ENCODE peak calls at places on chromosomes 5 and 9, in seven cellular contexts. One of them, this sample, is unnamed.

GRCh38 chr9:83056180-83056579 is 6.8 kb downstream of the RASEF start:
- DNase-seq in neural progenitor cell: no peak
- DNase-seq in GM23338: no peak
- DNase-seq in GM23248: no peak
- DNase-seq in MM.1S: no peak
- DNase-seq in HCT116: no peak
- DNase-seq in PC-3: peak
- DNase-seq in this sample: peak

GRCh38 chr5:121695307-121695706 is 156.4 kb upstream of the FTMT start:
- DNase-seq in neural progenitor cell: no peak
- DNase-seq in GM23338: no peak
- DNase-seq in GM23248: no peak
- DNase-seq in MM.1S: no peak
- DNase-seq in HCT116: no peak
- DNase-seq in PC-3: no peak
- DNase-seq in this sample: no peak

GRCh38 chr5:37641933-37642332 is 197.9 kb downstream of the GDNF start:
- DNase-seq in neural progenitor cell: no peak
- DNase-seq in GM23338: no peak
- DNase-seq in GM23248: no peak
- DNase-seq in MM.1S: no peak
- DNase-seq in HCT116: no peak
- DNase-seq in PC-3: peak
- DNase-seq in this sample: no peak

GRCh38 chr9:126704157-126704941 is 90.6 kb downstream of the LMX1B start:
- DNase-seq in neural progenitor cell: peak
- DNase-seq in GM23338: no peak
- DNase-seq in GM23248: peak
- DNase-seq in MM.1S: no peak
- DNase-seq in HCT116: peak
- DNase-seq in PC-3: peak
- DNase-seq in this sample: peak

GRCh38 chr9:91659529-91660294 is 236.1 kb upstream of the NFIL3 start:
- DNase-seq in neural progenitor cell: peak
- DNase-seq in GM23338: peak
- DNase-seq in GM23248: peak
- DNase-seq in MM.1S: no peak
- DNase-seq in HCT116: peak
- DNase-seq in PC-3: peak
- DNase-seq in this sample: peak

GRCh38 chr5:180291943-180292831 is at the start of gene MAPK9:
- DNase-seq in neural progenitor cell: peak
- DNase-seq in GM23338: peak
- DNase-seq in GM23248: peak
- DNase-seq in MM.1S: peak
- DNase-seq in HCT116: peak
- DNase-seq in PC-3: peak
- DNase-seq in this sample: peak

GRCh38 chr9:79603222-79603925 is 31.6 kb downstream of the TLE4 start:
- DNase-seq in neural progenitor cell: no peak
- DNase-seq in GM23338: no peak
- DNase-seq in GM23248: no peak
- DNase-seq in MM.1S: no peak
- DNase-seq in HCT116: no peak
- DNase-seq in PC-3: no peak
- DNase-seq in this sample: no peak

GRCh38 chr5:66307647-66308257 is 163.7 kb downstream of the SREK1 start:
- DNase-seq in neural progenitor cell: peak
- DNase-seq in GM23338: peak
- DNase-seq in GM23248: peak
- DNase-seq in MM.1S: peak
- DNase-seq in HCT116: peak
- DNase-seq in PC-3: peak
- DNase-seq in this sample: peak

GRCh38 chr9:114928092-114928491 is 2.3 kb downstream of the TNFSF8 start:
- DNase-seq in neural progenitor cell: no peak
- DNase-seq in GM23338: no peak
- DNase-seq in GM23248: no peak
- DNase-seq in MM.1S: no peak
- DNase-seq in HCT116: no peak
- DNase-seq in PC-3: no peak
- DNase-seq in this sample: no peak

GRCh38 chr5:71699233-71699632 is 19.8 kb upstream of the CARTPT start:
- DNase-seq in neural progenitor cell: no peak
- DNase-seq in GM23338: no peak
- DNase-seq in GM23248: no peak
- DNase-seq in MM.1S: no peak
- DNase-seq in HCT116: no peak
- DNase-seq in PC-3: peak
- DNase-seq in this sample: no peak

GRCh38 chr9:27184556-27185351 is 75.7 kb downstream of the TEK start:
- DNase-seq in neural progenitor cell: no peak
- DNase-seq in GM23338: no peak
- DNase-seq in GM23248: peak
- DNase-seq in MM.1S: no peak
- DNase-seq in HCT116: no peak
- DNase-seq in PC-3: no peak
- DNase-seq in this sample: no peak

GRCh38 chr5:133687212-133688051 is 75.1 kb upstream of the FSTL4 start:
- DNase-seq in neural progenitor cell: peak
- DNase-seq in GM23338: no peak
- DNase-seq in GM23248: no peak
- DNase-seq in MM.1S: no peak
- DNase-seq in HCT116: no peak
- DNase-seq in PC-3: no peak
- DNase-seq in this sample: no peak

GRCh38 chr9:137314561-137315560 is 12.8 kb upstream of the NRARP start:
- DNase-seq in neural progenitor cell: peak
- DNase-seq in GM23338: no peak
- DNase-seq in GM23248: no peak
- DNase-seq in MM.1S: no peak
- DNase-seq in HCT116: no peak
- DNase-seq in PC-3: no peak
- DNase-seq in this sample: peak

GRCh38 chr5:83839788-83840187 is 119.1 kb upstream of the HAPLN1 start:
- DNase-seq in neural progenitor cell: no peak
- DNase-seq in GM23338: no peak
- DNase-seq in GM23248: no peak
- DNase-seq in MM.1S: no peak
- DNase-seq in HCT116: no peak
- DNase-seq in PC-3: no peak
- DNase-seq in this sample: peak
- H3K27ac ChIP-seq in neural progenitor cell: no peak
- H3K27ac ChIP-seq in GM23338: no peak
- H3K27ac ChIP-seq in GM23248: no peak
- H3K27ac ChIP-seq in MM.1S: no peak
- H3K27ac ChIP-seq in HCT116: no peak
- H3K27ac ChIP-seq in PC-3: no peak
- H3K27ac ChIP-seq in this sample: peak

GRCh38 chr5:173497685-173498084 is 118.8 kb downstream of the BOD1 start:
- DNase-seq in neural progenitor cell: no peak
- DNase-seq in GM23338: no peak
- DNase-seq in GM23248: no peak
- DNase-seq in MM.1S: no peak
- DNase-seq in HCT116: no peak
- DNase-seq in PC-3: no peak
- DNase-seq in this sample: no peak

GRCh38 chr5:173499471-173500212 is 116.8 kb downstream of the BOD1 start:
- DNase-seq in neural progenitor cell: no peak
- DNase-seq in GM23338: no peak
- DNase-seq in GM23248: no peak
- DNase-seq in MM.1S: no peak
- DNase-seq in HCT116: no peak
- DNase-seq in PC-3: no peak
- DNase-seq in this sample: no peak

GRCh38 chr5:173496883-173497255 is 119.6 kb downstream of the BOD1 start:
- DNase-seq in neural progenitor cell: no peak
- DNase-seq in GM23338: no peak
- DNase-seq in GM23248: no peak
- DNase-seq in MM.1S: no peak
- DNase-seq in HCT116: no peak
- DNase-seq in PC-3: no peak
- DNase-seq in this sample: no peak

GRCh38 chr5:173498871-173499470 is 117.5 kb downstream of the BOD1 start:
- DNase-seq in neural progenitor cell: peak
- DNase-seq in GM23338: peak
- DNase-seq in GM23248: no peak
- DNase-seq in MM.1S: no peak
- DNase-seq in HCT116: no peak
- DNase-seq in PC-3: no peak
- DNase-seq in this sample: no peak

DNA sequence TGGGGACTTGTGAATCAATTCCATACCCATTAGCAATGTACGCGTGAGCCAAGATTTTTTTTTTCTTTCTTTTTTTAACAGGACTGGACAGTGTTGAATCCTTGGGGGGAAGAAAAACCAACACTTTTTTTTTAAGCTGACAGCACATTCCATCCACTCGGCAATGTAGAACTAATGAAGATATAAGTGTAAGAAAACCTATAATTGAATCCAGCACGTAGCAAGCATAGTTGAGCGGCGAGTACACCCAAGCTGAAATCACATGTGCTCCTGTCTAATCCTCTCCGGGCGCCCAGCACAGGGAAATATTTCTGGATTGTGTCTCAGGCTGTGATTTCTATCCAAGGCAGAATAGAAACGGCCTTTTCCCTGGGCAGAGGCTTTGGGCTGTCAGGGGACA is 118.2 kb downstream of the BOD1 start:
- DNase-seq in neural progenitor cell: no peak
- DNase-seq in GM23338: no peak
- DNase-seq in GM23248: peak
- DNase-seq in MM.1S: no peak
- DNase-seq in HCT116: no peak
- DNase-seq in PC-3: no peak
- DNase-seq in this sample: peak
- TF ChIP-seq EZH2phosphoT487 in neural progenitor cell: no peak
- TF ChIP-seq EZH2phosphoT487 in GM23338: no peak
- TF ChIP-seq EZH2phosphoT487 in GM23248: peak
- TF ChIP-seq EZH2phosphoT487 in MM.1S: no peak
- TF ChIP-seq EZH2phosphoT487 in HCT116: no peak
- TF ChIP-seq EZH2phosphoT487 in PC-3: no peak
- TF ChIP-seq EZH2phosphoT487 in this sample: no peak

GRCh38 chr5:175790796-175791195 is 80.6 kb upstream of the CPLX2 start:
- DNase-seq in neural progenitor cell: no peak
- DNase-seq in GM23338: no peak
- DNase-seq in GM23248: no peak
- DNase-seq in MM.1S: no peak
- DNase-seq in HCT116: no peak
- DNase-seq in PC-3: no peak
- DNase-seq in this sample: no peak

GRCh38 chr5:175788155-175788787 is 83.1 kb upstream of the CPLX2 start:
- DNase-seq in neural progenitor cell: no peak
- DNase-seq in GM23338: no peak
- DNase-seq in GM23248: no peak
- DNase-seq in MM.1S: no peak
- DNase-seq in HCT116: no peak
- DNase-seq in PC-3: no peak
- DNase-seq in this sample: no peak

GRCh38 chr5:175784230-175784629 is 87.1 kb upstream of the CPLX2 start:
- DNase-seq in neural progenitor cell: no peak
- DNase-seq in GM23338: no peak
- DNase-seq in GM23248: no peak
- DNase-seq in MM.1S: no peak
- DNase-seq in HCT116: no peak
- DNase-seq in PC-3: no peak
- DNase-seq in this sample: no peak

DNA sequence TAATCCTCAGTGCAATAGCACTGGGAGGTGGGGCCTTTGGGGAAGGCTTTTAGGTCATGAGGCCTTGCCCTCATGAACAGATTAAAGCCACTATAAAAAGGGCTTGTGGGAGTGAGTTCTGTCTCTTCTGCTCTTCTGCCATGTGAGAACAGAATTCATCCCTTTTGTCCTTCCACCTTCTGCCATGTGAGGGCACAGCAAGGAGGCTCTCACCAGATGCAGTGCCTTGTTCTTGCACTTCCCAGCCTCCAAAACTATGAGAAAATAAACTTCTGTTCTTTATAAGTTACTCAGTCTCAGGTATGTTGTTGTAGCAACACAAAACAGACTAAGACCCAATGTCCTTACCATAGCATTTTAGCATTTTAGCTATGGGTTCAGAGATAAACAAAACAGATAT is 81.7 kb upstream of the CPLX2 start:
- DNase-seq in neural progenitor cell: no peak
- DNase-seq in GM23338: no peak
- DNase-seq in GM23248: no peak
- DNase-seq in MM.1S: no peak
- DNase-seq in HCT116: no peak
- DNase-seq in PC-3: no peak
- DNase-seq in this sample: no peak
- H3K27ac ChIP-seq in neural progenitor cell: no peak
- H3K27ac ChIP-seq in GM23338: no peak
- H3K27ac ChIP-seq in GM23248: no peak
- H3K27ac ChIP-seq in MM.1S: no peak
- H3K27ac ChIP-seq in HCT116: no peak
- H3K27ac ChIP-seq in PC-3: no peak
- H3K27ac ChIP-seq in this sample: no peak

GRCh38 chr5:6861667-6862066 is 148.4 kb downstream of the TENT4A start:
- DNase-seq in neural progenitor cell: no peak
- DNase-seq in GM23338: no peak
- DNase-seq in GM23248: peak
- DNase-seq in MM.1S: no peak
- DNase-seq in HCT116: no peak
- DNase-seq in PC-3: no peak
- DNase-seq in this sample: no peak

GRCh38 chr5:6859951-6860638 is 146.9 kb downstream of the TENT4A start:
- DNase-seq in neural progenitor cell: no peak
- DNase-seq in GM23338: no peak
- DNase-seq in GM23248: no peak
- DNase-seq in MM.1S: no peak
- DNase-seq in HCT116: no peak
- DNase-seq in PC-3: no peak
- DNase-seq in this sample: no peak

GRCh38 chr5:6858419-6858818 is 145.2 kb downstream of the TENT4A start:
- DNase-seq in neural progenitor cell: no peak
- DNase-seq in GM23338: no peak
- DNase-seq in GM23248: no peak
- DNase-seq in MM.1S: no peak
- DNase-seq in HCT116: no peak
- DNase-seq in PC-3: no peak
- DNase-seq in this sample: no peak

GRCh38 chr5:6859001-6859400 is 145.8 kb downstream of the TENT4A start:
- DNase-seq in neural progenitor cell: no peak
- DNase-seq in GM23338: no peak
- DNase-seq in GM23248: no peak
- DNase-seq in MM.1S: no peak
- DNase-seq in HCT116: no peak
- DNase-seq in PC-3: no peak
- DNase-seq in this sample: no peak

GRCh38 chr5:6862306-6862705 is 149.1 kb downstream of the TENT4A start:
- DNase-seq in neural progenitor cell: no peak
- DNase-seq in GM23338: no peak
- DNase-seq in GM23248: no peak
- DNase-seq in MM.1S: no peak
- DNase-seq in HCT116: no peak
- DNase-seq in PC-3: no peak
- DNase-seq in this sample: no peak
- TF ChIP-seq EZH2phosphoT487 in neural progenitor cell: no peak
- TF ChIP-seq EZH2phosphoT487 in GM23338: no peak
- TF ChIP-seq EZH2phosphoT487 in GM23248: no peak
- TF ChIP-seq EZH2phosphoT487 in MM.1S: no peak
- TF ChIP-seq EZH2phosphoT487 in HCT116: no peak
- TF ChIP-seq EZH2phosphoT487 in PC-3: no peak
- TF ChIP-seq EZH2phosphoT487 in this sample: no peak